ENCODE peak calls at places on chromosomes 2 and 18, in eight cellular contexts. I is osteocyte; H is cardiac fibroblast; V is CD8-positive, alpha-beta T cell; M is tibial artery; Y is PC-9; G is transverse colon; E is fibroblast of the aortic adventitia. W is an unnamed sample.

GRCh38 chr2:10720983-10721343 is 467 bp upstream of the ATP6V1C2 start:
- DNase-seq in I (no peak), E (no peak), V (no peak), H (no peak), Y (no peak), G (peak), M (no peak), W (peak)

GRCh38 chr2:230343747-230344146 is 16.8 kb downstream of the SP140L start:
- DNase-seq in H (no peak), G (no peak), V (no peak), M (no peak), E (no peak), Y (no peak), I (no peak), W (no peak)

GRCh38 chr2:71545572-71546274 is 92.4 kb downstream of the DYSF start:
- DNase-seq in E (peak), G (peak), I (no peak), H (peak), Y (peak), M (peak), V (peak), W (peak)

GRCh38 chr2:55887906-55888625 is 35.5 kb downstream of the EFEMP1 start:
- DNase-seq in H (peak), E (peak), V (no peak), Y (no peak), I (no peak), G (no peak), M (no peak), W (no peak)

GRCh38 chr2:73970850-73971471 is 13.7 kb upstream of the TET3 start:
- DNase-seq in E (peak), H (peak), G (peak), I (no peak), V (peak), M (peak), Y (no peak), W (peak)

GRCh38 chr18:80208620-80209019 is 38.7 kb downstream of the PARD6G start:
- DNase-seq in V (no peak), E (no peak), I (no peak), Y (no peak), M (no peak), G (no peak), H (no peak), W (no peak)

GRCh38 chr2:121071058-121071504 is 213.9 kb downstream of the TFCP2L1 start:
- DNase-seq in I (peak), V (no peak), M (peak), H (peak), G (peak), E (peak), Y (no peak), W (peak)

GRCh38 chr18:51110073-51110797 is 80.2 kb downstream of the SMAD4 start:
- DNase-seq in Y (no peak), H (peak), G (peak), M (no peak), E (peak), V (peak), I (peak), W (peak)

GRCh38 chr2:159617080-159617479 is 732 bp upstream of the BAZ2B start:
- DNase-seq in Y (no peak), V (no peak), G (no peak), H (no peak), M (no peak), I (no peak), E (no peak), W (no peak)

GRCh38 chr2:3076848-3077735 is 300.5 kb downstream of the EIPR1 start:
- DNase-seq in M (no peak), Y (no peak), V (no peak), G (no peak), I (no peak), E (no peak), H (no peak), W (no peak)

GRCh38 chr2:162233197-162233596 is 10.0 kb downstream of the FAP start:
- DNase-seq in E (peak), Y (no peak), I (no peak), M (no peak), H (peak), G (no peak), V (no peak), W (no peak)

GRCh38 chr18:42108071-42108470 is 153.0 kb downstream of the PIK3C3 start:
- DNase-seq in H (no peak), I (no peak), V (no peak), E (no peak), M (no peak), G (no peak), Y (no peak), W (no peak)

GRCh38 chr18:13713455-13714055 is 12.8 kb downstream of the FAM210A start:
- DNase-seq in E (no peak), I (no peak), H (no peak), M (no peak), Y (peak), V (no peak), G (no peak), W (no peak)

GRCh38 chr2:68796306-68796905 is 61.8 kb downstream of the ARHGAP25 start:
- DNase-seq in M (no peak), H (no peak), I (no peak), G (no peak), E (no peak), V (no peak), Y (no peak), W (no peak)

GRCh38 chr2:24466871-24467870 is 23.9 kb upstream of the NCOA1 start:
- DNase-seq in H (no peak), G (no peak), M (no peak), Y (peak), I (no peak), V (no peak), E (no peak), W (no peak)

GRCh38 chr2:179429597-179429996 is 165.0 kb upstream of the SESTD1 start:
- DNase-seq in M (no peak), H (no peak), I (no peak), G (no peak), E (no peak), Y (no peak), V (no peak), W (no peak)

GRCh38 chr2:200878289-200878688 is 10.6 kb downstream of the PPIL3 start:
- DNase-seq in M (no peak), G (no peak), I (no peak), Y (no peak), V (no peak), H (no peak), E (no peak), W (no peak)

GRCh38 chr2:99692785-99693184 is 203.0 kb upstream of the REV1 start:
- DNase-seq in Y (no peak), H (no peak), M (no peak), V (no peak), G (no peak), E (no peak), I (no peak), W (no peak)

GRCh38 chr2:211093743-211094303 is 537.4 kb downstream of the CPS1 start:
- DNase-seq in E (no peak), V (no peak), I (no peak), M (no peak), Y (no peak), H (no peak), G (no peak), W (no peak)
- TF ChIP-seq CTCF in E (peak), V (no peak), I (peak), M (no peak), Y (peak), H (peak), G (no peak), W (no peak)

GRCh38 chr18:5600376-5601071 is 56.7 kb upstream of the EPB41L3 start:
- DNase-seq in Y (no peak), M (no peak), E (peak), I (no peak), V (no peak), H (peak), G (no peak), W (no peak)
- TF ChIP-seq CTCF in Y (peak), M (peak), E (peak), I (peak), V (no peak), H (peak), G (peak), W (peak)

GRCh38 chr2:88489181-88489580 is 36.7 kb upstream of the FOXI3 start:
- DNase-seq in I (no peak), M (no peak), V (no peak), Y (no peak), G (no peak), H (no peak), E (no peak), W (no peak)
- TF ChIP-seq CTCF in I (no peak), M (no peak), V (no peak), Y (no peak), G (no peak), H (no peak), E (no peak), W (no peak)

GRCh38 chr18:902179-902718 is 2.4 kb upstream of the ADCYAP1 start:
- DNase-seq in M (no peak), V (no peak), G (no peak), I (no peak), Y (no peak), H (peak), E (peak), W (no peak)
- TF ChIP-seq CTCF in M (no peak), V (no peak), G (no peak), I (peak), Y (peak), H (no peak), E (peak), W (no peak)

DNA sequence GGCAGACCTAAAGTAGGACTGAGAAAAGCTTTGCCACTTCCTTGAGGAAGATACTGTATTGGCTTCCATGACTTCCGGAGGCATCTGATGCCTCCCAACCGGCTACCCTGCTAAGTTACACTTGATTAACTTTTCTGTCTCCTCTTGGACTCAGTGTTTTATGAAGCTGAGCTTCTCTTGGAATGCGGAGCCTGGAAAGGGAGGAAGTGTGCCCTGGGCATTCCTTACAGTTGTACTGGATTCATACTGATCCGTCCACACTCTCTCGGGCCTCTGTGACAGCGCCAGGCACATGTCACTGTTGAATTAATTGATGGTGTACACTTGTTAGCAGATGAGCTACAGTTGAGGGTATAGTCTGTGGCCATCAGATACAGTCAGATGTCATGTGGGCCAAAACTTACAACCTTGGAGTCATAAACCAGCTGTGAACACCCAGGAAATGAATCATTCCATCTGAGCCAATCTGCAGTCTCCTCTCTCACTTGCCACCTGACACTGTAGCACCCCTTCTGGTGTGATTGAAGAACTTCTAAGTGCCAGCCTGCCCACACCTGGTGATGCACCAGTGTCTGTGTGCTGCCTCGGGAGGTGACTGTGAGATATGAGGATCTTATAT is 122.5 kb downstream of the FHOD3 start:
- DNase-seq in M (no peak), H (no peak), G (no peak), E (peak), I (no peak), V (no peak), Y (no peak), W (no peak)
- TF ChIP-seq CTCF in M (no peak), H (peak), G (peak), E (no peak), I (no peak), V (no peak), Y (no peak), W (no peak)

GRCh38 chr2:85551698-85552678 is 9.3 kb downstream of the GGCX start:
- DNase-seq in V (peak), G (peak), H (peak), Y (peak), E (peak), I (peak), M (peak), W (peak)
- TF ChIP-seq CTCF in V (peak), G (peak), H (peak), Y (peak), E (peak), I (peak), M (peak), W (peak)

DNA sequence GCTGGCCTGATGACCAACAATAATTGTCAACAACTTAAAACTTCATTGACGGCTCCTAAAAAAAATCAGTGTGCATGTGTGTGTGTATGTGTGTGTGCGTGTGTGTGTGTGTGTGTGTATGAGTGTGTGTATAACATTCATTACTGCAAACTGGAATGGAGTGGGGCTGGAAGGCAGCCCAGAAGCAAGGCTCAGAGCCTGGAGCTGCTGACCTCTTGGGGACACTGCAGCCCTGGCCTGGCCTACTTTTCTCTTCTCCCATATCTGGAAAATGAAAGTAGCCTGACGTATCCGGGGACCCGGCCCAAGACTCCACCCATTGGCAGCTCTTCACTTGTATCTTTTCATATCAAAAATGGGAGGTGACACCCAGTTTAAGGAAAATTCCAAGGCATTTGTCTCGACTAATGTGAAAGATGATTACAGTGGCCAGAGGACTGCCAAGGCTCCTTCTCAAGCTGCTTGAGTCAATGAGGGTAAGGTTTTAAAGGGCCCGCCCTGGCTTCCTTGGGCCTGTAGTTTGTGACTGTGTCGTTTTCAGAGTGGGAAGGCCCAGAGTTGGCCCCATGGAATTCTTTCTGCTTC is 72.4 kb upstream of the IL1R1 start:
- DNase-seq in Y (no peak), I (no peak), E (peak), M (peak), G (peak), H (peak), V (no peak), W (no peak)
- TF ChIP-seq CTCF in Y (no peak), I (no peak), E (peak), M (no peak), G (no peak), H (peak), V (no peak), W (no peak)

W was measured in GM20000.